ENCODE peak calls at places on chromosome 19, in ten cellular contexts. One of them, this sample, is unnamed.

GRCh38 chr19:1361601-1362384 is 21.9 kb upstream of the NDUFS7 start:
- DNase-seq in activated T-cell treated with anti-CD3 and anti-CD28 coated beads, Interleukin-2, amount 50 U/mL, for 48 hours: no peak
- DNase-seq in amygdala: no peak
- DNase-seq in stimulated activated CD4-positive, alpha-beta T cell treated with anti-CD3 and anti-CD28 coated beads, TNF-alpha, amount 100 ng/mL, for 4 hours: no peak
- DNase-seq in GOT3: no peak
- DNase-seq in KBM-7: no peak
- DNase-seq in SW480: peak; percentile 35
- DNase-seq in GM23248: peak; percentile 77
- DNase-seq in dermis microvascular lymphatic vessel endothelial cell: no peak
- DNase-seq in fibroblast of pulmonary artery: peak; percentile 81
- DNase-seq in this sample: no peak

GRCh38 chr19:30085394-30085793 is 143.4 kb downstream of the URI1 start:
- DNase-seq in activated T-cell treated with anti-CD3 and anti-CD28 coated beads, Interleukin-2, amount 50 U/mL, for 48 hours: no peak
- DNase-seq in amygdala: no peak
- DNase-seq in stimulated activated CD4-positive, alpha-beta T cell treated with anti-CD3 and anti-CD28 coated beads, TNF-alpha, amount 100 ng/mL, for 4 hours: no peak
- DNase-seq in GOT3: no peak
- DNase-seq in KBM-7: peak; percentile 17
- DNase-seq in SW480: peak; percentile 16
- DNase-seq in GM23248: no peak
- DNase-seq in dermis microvascular lymphatic vessel endothelial cell: no peak
- DNase-seq in fibroblast of pulmonary artery: no peak
- DNase-seq in this sample: no peak

GRCh38 chr19:34589730-34590129 is 87.2 kb downstream of the SCGB2B2 start:
- DNase-seq in activated T-cell treated with anti-CD3 and anti-CD28 coated beads, Interleukin-2, amount 50 U/mL, for 48 hours: no peak
- DNase-seq in amygdala: no peak
- DNase-seq in stimulated activated CD4-positive, alpha-beta T cell treated with anti-CD3 and anti-CD28 coated beads, TNF-alpha, amount 100 ng/mL, for 4 hours: no peak
- DNase-seq in GOT3: no peak
- DNase-seq in KBM-7: no peak
- DNase-seq in SW480: no peak
- DNase-seq in GM23248: no peak
- DNase-seq in dermis microvascular lymphatic vessel endothelial cell: no peak
- DNase-seq in fibroblast of pulmonary artery: no peak
- DNase-seq in this sample: no peak

GRCh38 chr19:18637644-18638630 is 1.1 kb downstream of the KLHL26 start:
- DNase-seq in activated T-cell treated with anti-CD3 and anti-CD28 coated beads, Interleukin-2, amount 50 U/mL, for 48 hours: no peak
- DNase-seq in amygdala: no peak
- DNase-seq in stimulated activated CD4-positive, alpha-beta T cell treated with anti-CD3 and anti-CD28 coated beads, TNF-alpha, amount 100 ng/mL, for 4 hours: no peak
- DNase-seq in GOT3: no peak
- DNase-seq in KBM-7: peak; percentile 28
- DNase-seq in SW480: peak; percentile 18
- DNase-seq in GM23248: no peak
- DNase-seq in dermis microvascular lymphatic vessel endothelial cell: no peak
- DNase-seq in fibroblast of pulmonary artery: no peak
- DNase-seq in this sample: no peak

GRCh38 chr19:44142014-44142523 is 715 bp downstream of the ZNF234 start:
- DNase-seq in activated T-cell treated with anti-CD3 and anti-CD28 coated beads, Interleukin-2, amount 50 U/mL, for 48 hours: no peak
- DNase-seq in amygdala: no peak
- DNase-seq in stimulated activated CD4-positive, alpha-beta T cell treated with anti-CD3 and anti-CD28 coated beads, TNF-alpha, amount 100 ng/mL, for 4 hours: no peak
- DNase-seq in GOT3: no peak
- DNase-seq in KBM-7: no peak
- DNase-seq in SW480: no peak
- DNase-seq in GM23248: peak; percentile 69
- DNase-seq in dermis microvascular lymphatic vessel endothelial cell: no peak
- DNase-seq in fibroblast of pulmonary artery: peak; percentile 43
- DNase-seq in this sample: no peak

GRCh38 chr19:47157455-47158321 is 27.1 kb downstream of the SAE1 start:
- DNase-seq in activated T-cell treated with anti-CD3 and anti-CD28 coated beads, Interleukin-2, amount 50 U/mL, for 48 hours: peak; percentile 35
- DNase-seq in amygdala: no peak
- DNase-seq in stimulated activated CD4-positive, alpha-beta T cell treated with anti-CD3 and anti-CD28 coated beads, TNF-alpha, amount 100 ng/mL, for 4 hours: no peak
- DNase-seq in GOT3: no peak
- DNase-seq in KBM-7: peak; percentile 79
- DNase-seq in SW480: no peak
- DNase-seq in GM23248: peak; percentile 68
- DNase-seq in dermis microvascular lymphatic vessel endothelial cell: peak; percentile 80
- DNase-seq in fibroblast of pulmonary artery: peak; percentile 86
- DNase-seq in this sample: no peak

GRCh38 chr19:4359627-4360000 is 16.3 kb downstream of the MPND start:
- DNase-seq in activated T-cell treated with anti-CD3 and anti-CD28 coated beads, Interleukin-2, amount 50 U/mL, for 48 hours: no peak
- DNase-seq in amygdala: no peak
- DNase-seq in stimulated activated CD4-positive, alpha-beta T cell treated with anti-CD3 and anti-CD28 coated beads, TNF-alpha, amount 100 ng/mL, for 4 hours: no peak
- DNase-seq in GOT3: no peak
- DNase-seq in KBM-7: no peak
- DNase-seq in SW480: no peak
- DNase-seq in GM23248: no peak
- DNase-seq in dermis microvascular lymphatic vessel endothelial cell: no peak
- DNase-seq in fibroblast of pulmonary artery: no peak
- DNase-seq in this sample: no peak

GRCh38 chr19:19552811-19553210 is 14.7 kb downstream of the CILP2 start:
- DNase-seq in activated T-cell treated with anti-CD3 and anti-CD28 coated beads, Interleukin-2, amount 50 U/mL, for 48 hours: peak; percentile 56
- DNase-seq in amygdala: no peak
- DNase-seq in stimulated activated CD4-positive, alpha-beta T cell treated with anti-CD3 and anti-CD28 coated beads, TNF-alpha, amount 100 ng/mL, for 4 hours: no peak
- DNase-seq in GOT3: no peak
- DNase-seq in KBM-7: no peak
- DNase-seq in SW480: no peak
- DNase-seq in GM23248: peak; percentile 55
- DNase-seq in dermis microvascular lymphatic vessel endothelial cell: no peak
- DNase-seq in fibroblast of pulmonary artery: peak; percentile 34
- DNase-seq in this sample: peak; percentile 87

GRCh38 chr19:41641879-41642485 is 15.1 kb upstream of the CEACAM4 start:
- DNase-seq in activated T-cell treated with anti-CD3 and anti-CD28 coated beads, Interleukin-2, amount 50 U/mL, for 48 hours: peak; percentile 78
- DNase-seq in amygdala: no peak
- DNase-seq in stimulated activated CD4-positive, alpha-beta T cell treated with anti-CD3 and anti-CD28 coated beads, TNF-alpha, amount 100 ng/mL, for 4 hours: peak; percentile 23
- DNase-seq in GOT3: no peak
- DNase-seq in KBM-7: peak; percentile 56
- DNase-seq in SW480: peak; percentile 59
- DNase-seq in GM23248: peak; percentile 57
- DNase-seq in dermis microvascular lymphatic vessel endothelial cell: peak; percentile 30
- DNase-seq in fibroblast of pulmonary artery: peak; percentile 60
- DNase-seq in this sample: peak; percentile 76

GRCh38 chr19:13110099-13110610 is 6.4 kb downstream of the TRMT1 start:
- DNase-seq in activated T-cell treated with anti-CD3 and anti-CD28 coated beads, Interleukin-2, amount 50 U/mL, for 48 hours: no peak
- DNase-seq in amygdala: no peak
- DNase-seq in stimulated activated CD4-positive, alpha-beta T cell treated with anti-CD3 and anti-CD28 coated beads, TNF-alpha, amount 100 ng/mL, for 4 hours: no peak
- DNase-seq in GOT3: no peak
- DNase-seq in KBM-7: no peak
- DNase-seq in SW480: no peak
- DNase-seq in GM23248: no peak
- DNase-seq in dermis microvascular lymphatic vessel endothelial cell: no peak
- DNase-seq in fibroblast of pulmonary artery: no peak
- DNase-seq in this sample: no peak

GRCh38 chr19:14002571-14003278 is 3.4 kb downstream of the RFX1 start:
- DNase-seq in activated T-cell treated with anti-CD3 and anti-CD28 coated beads, Interleukin-2, amount 50 U/mL, for 48 hours: peak; percentile 55
- DNase-seq in amygdala: no peak
- DNase-seq in stimulated activated CD4-positive, alpha-beta T cell treated with anti-CD3 and anti-CD28 coated beads, TNF-alpha, amount 100 ng/mL, for 4 hours: no peak
- DNase-seq in GOT3: no peak
- DNase-seq in KBM-7: no peak
- DNase-seq in SW480: no peak
- DNase-seq in GM23248: no peak
- DNase-seq in dermis microvascular lymphatic vessel endothelial cell: no peak
- DNase-seq in fibroblast of pulmonary artery: no peak
- DNase-seq in this sample: no peak

GRCh38 chr19:36246006-36246391 is 31.1 kb downstream of the ZNF146 start:
- DNase-seq in activated T-cell treated with anti-CD3 and anti-CD28 coated beads, Interleukin-2, amount 50 U/mL, for 48 hours: no peak
- DNase-seq in amygdala: no peak
- DNase-seq in stimulated activated CD4-positive, alpha-beta T cell treated with anti-CD3 and anti-CD28 coated beads, TNF-alpha, amount 100 ng/mL, for 4 hours: no peak
- DNase-seq in GOT3: no peak
- DNase-seq in KBM-7: no peak
- DNase-seq in SW480: no peak
- DNase-seq in GM23248: peak; percentile 33
- DNase-seq in dermis microvascular lymphatic vessel endothelial cell: no peak
- DNase-seq in fibroblast of pulmonary artery: peak; percentile 14
- DNase-seq in this sample: no peak

GRCh38 chr19:48321372-48321621 is 4.1 kb upstream of the EMP3 start:
- DNase-seq in activated T-cell treated with anti-CD3 and anti-CD28 coated beads, Interleukin-2, amount 50 U/mL, for 48 hours: peak; percentile 96
- DNase-seq in amygdala: peak; percentile 84
- DNase-seq in stimulated activated CD4-positive, alpha-beta T cell treated with anti-CD3 and anti-CD28 coated beads, TNF-alpha, amount 100 ng/mL, for 4 hours: peak; percentile 93
- DNase-seq in GOT3: no peak
- DNase-seq in KBM-7: peak; percentile 93
- DNase-seq in SW480: peak; percentile 97
- DNase-seq in GM23248: peak; percentile 94
- DNase-seq in dermis microvascular lymphatic vessel endothelial cell: peak; percentile 67
- DNase-seq in fibroblast of pulmonary artery: peak; percentile 93
- DNase-seq in this sample: peak; percentile 96

GRCh38 chr19:42421591-42422031 is 5.6 kb downstream of the LIPE start:
- DNase-seq in activated T-cell treated with anti-CD3 and anti-CD28 coated beads, Interleukin-2, amount 50 U/mL, for 48 hours: no peak
- DNase-seq in amygdala: no peak
- DNase-seq in stimulated activated CD4-positive, alpha-beta T cell treated with anti-CD3 and anti-CD28 coated beads, TNF-alpha, amount 100 ng/mL, for 4 hours: no peak
- DNase-seq in GOT3: no peak
- DNase-seq in KBM-7: no peak
- DNase-seq in SW480: no peak
- DNase-seq in GM23248: peak; percentile 48
- DNase-seq in dermis microvascular lymphatic vessel endothelial cell: no peak
- DNase-seq in fibroblast of pulmonary artery: no peak
- DNase-seq in this sample: no peak

GRCh38 chr19:53519431-53519830 is 18.5 kb upstream of the ZNF331 start:
- DNase-seq in activated T-cell treated with anti-CD3 and anti-CD28 coated beads, Interleukin-2, amount 50 U/mL, for 48 hours: no peak
- DNase-seq in amygdala: no peak
- DNase-seq in stimulated activated CD4-positive, alpha-beta T cell treated with anti-CD3 and anti-CD28 coated beads, TNF-alpha, amount 100 ng/mL, for 4 hours: no peak
- DNase-seq in GOT3: no peak
- DNase-seq in KBM-7: no peak
- DNase-seq in SW480: no peak
- DNase-seq in GM23248: peak; percentile 5
- DNase-seq in dermis microvascular lymphatic vessel endothelial cell: peak; percentile 87
- DNase-seq in fibroblast of pulmonary artery: no peak
- DNase-seq in this sample: no peak

GRCh38 chr19:4007836-4008539 is 452 bp downstream of the PIAS4 start:
- DNase-seq in activated T-cell treated with anti-CD3 and anti-CD28 coated beads, Interleukin-2, amount 50 U/mL, for 48 hours: peak; percentile 47
- DNase-seq in amygdala: no peak
- DNase-seq in stimulated activated CD4-positive, alpha-beta T cell treated with anti-CD3 and anti-CD28 coated beads, TNF-alpha, amount 100 ng/mL, for 4 hours: no peak
- DNase-seq in GOT3: no peak
- DNase-seq in KBM-7: peak; percentile 24
- DNase-seq in SW480: no peak
- DNase-seq in GM23248: peak; percentile 59
- DNase-seq in dermis microvascular lymphatic vessel endothelial cell: no peak
- DNase-seq in fibroblast of pulmonary artery: no peak
- DNase-seq in this sample: peak; percentile 71

GRCh38 chr19:46428278-46429141 is at the start of gene PNMA8C:
- DNase-seq in activated T-cell treated with anti-CD3 and anti-CD28 coated beads, Interleukin-2, amount 50 U/mL, for 48 hours: peak; percentile 64
- DNase-seq in amygdala: peak; percentile 85
- DNase-seq in stimulated activated CD4-positive, alpha-beta T cell treated with anti-CD3 and anti-CD28 coated beads, TNF-alpha, amount 100 ng/mL, for 4 hours: no peak
- DNase-seq in GOT3: no peak
- DNase-seq in KBM-7: peak; percentile 72
- DNase-seq in SW480: peak; percentile 67
- DNase-seq in GM23248: peak; percentile 78
- DNase-seq in dermis microvascular lymphatic vessel endothelial cell: no peak
- DNase-seq in fibroblast of pulmonary artery: peak; percentile 53
- DNase-seq in this sample: peak; percentile 90

GRCh38 chr19:50891253-50891625 is 18.0 kb downstream of the KLK2 start:
- DNase-seq in activated T-cell treated with anti-CD3 and anti-CD28 coated beads, Interleukin-2, amount 50 U/mL, for 48 hours: no peak
- DNase-seq in amygdala: no peak
- DNase-seq in stimulated activated CD4-positive, alpha-beta T cell treated with anti-CD3 and anti-CD28 coated beads, TNF-alpha, amount 100 ng/mL, for 4 hours: no peak
- DNase-seq in GOT3: no peak
- DNase-seq in KBM-7: no peak
- DNase-seq in SW480: no peak
- DNase-seq in GM23248: no peak
- DNase-seq in dermis microvascular lymphatic vessel endothelial cell: no peak
- DNase-seq in fibroblast of pulmonary artery: no peak
- DNase-seq in this sample: no peak

GRCh38 chr19:3071764-3072163 is 9.5 kb upstream of the TLE5 start:
- DNase-seq in activated T-cell treated with anti-CD3 and anti-CD28 coated beads, Interleukin-2, amount 50 U/mL, for 48 hours: no peak
- DNase-seq in amygdala: no peak
- DNase-seq in stimulated activated CD4-positive, alpha-beta T cell treated with anti-CD3 and anti-CD28 coated beads, TNF-alpha, amount 100 ng/mL, for 4 hours: no peak
- DNase-seq in GOT3: no peak
- DNase-seq in KBM-7: no peak
- DNase-seq in SW480: no peak
- DNase-seq in GM23248: no peak
- DNase-seq in dermis microvascular lymphatic vessel endothelial cell: no peak
- DNase-seq in fibroblast of pulmonary artery: no peak
- DNase-seq in this sample: no peak

GRCh38 chr19:45404557-45405434 is at the start of gene PPP1R13L:
- DNase-seq in activated T-cell treated with anti-CD3 and anti-CD28 coated beads, Interleukin-2, amount 50 U/mL, for 48 hours: peak; percentile 73
- DNase-seq in amygdala: no peak
- DNase-seq in stimulated activated CD4-positive, alpha-beta T cell treated with anti-CD3 and anti-CD28 coated beads, TNF-alpha, amount 100 ng/mL, for 4 hours: no peak
- DNase-seq in GOT3: no peak
- DNase-seq in KBM-7: no peak
- DNase-seq in SW480: peak; percentile 91
- DNase-seq in GM23248: no peak
- DNase-seq in dermis microvascular lymphatic vessel endothelial cell: peak; percentile 92
- DNase-seq in fibroblast of pulmonary artery: peak; percentile 85
- DNase-seq in this sample: no peak

GRCh38 chr19:33780746-33781145 is 15.9 kb upstream of the KCTD15 start:
- DNase-seq in activated T-cell treated with anti-CD3 and anti-CD28 coated beads, Interleukin-2, amount 50 U/mL, for 48 hours: no peak
- DNase-seq in amygdala: no peak
- DNase-seq in stimulated activated CD4-positive, alpha-beta T cell treated with anti-CD3 and anti-CD28 coated beads, TNF-alpha, amount 100 ng/mL, for 4 hours: no peak
- DNase-seq in GOT3: no peak
- DNase-seq in KBM-7: no peak
- DNase-seq in SW480: no peak
- DNase-seq in GM23248: peak; percentile 44
- DNase-seq in dermis microvascular lymphatic vessel endothelial cell: no peak
- DNase-seq in fibroblast of pulmonary artery: peak; percentile 11
- DNase-seq in this sample: peak; percentile 65

GRCh38 chr19:18833141-18833476 is 1.4 kb downstream of the UPF1 start:
- DNase-seq in activated T-cell treated with anti-CD3 and anti-CD28 coated beads, Interleukin-2, amount 50 U/mL, for 48 hours: no peak
- DNase-seq in amygdala: no peak
- DNase-seq in stimulated activated CD4-positive, alpha-beta T cell treated with anti-CD3 and anti-CD28 coated beads, TNF-alpha, amount 100 ng/mL, for 4 hours: no peak
- DNase-seq in GOT3: no peak
- DNase-seq in KBM-7: peak; percentile 10
- DNase-seq in SW480: no peak
- DNase-seq in GM23248: peak; percentile 51
- DNase-seq in dermis microvascular lymphatic vessel endothelial cell: no peak
- DNase-seq in fibroblast of pulmonary artery: no peak
- DNase-seq in this sample: no peak

GRCh38 chr19:8209111-8209964 is at the start of gene CERS4:
- DNase-seq in activated T-cell treated with anti-CD3 and anti-CD28 coated beads, Interleukin-2, amount 50 U/mL, for 48 hours: peak; percentile 83
- DNase-seq in amygdala: peak; percentile 64
- DNase-seq in stimulated activated CD4-positive, alpha-beta T cell treated with anti-CD3 and anti-CD28 coated beads, TNF-alpha, amount 100 ng/mL, for 4 hours: peak; percentile 81
- DNase-seq in GOT3: no peak
- DNase-seq in KBM-7: peak; percentile 51
- DNase-seq in SW480: no peak
- DNase-seq in GM23248: peak; percentile 32
- DNase-seq in dermis microvascular lymphatic vessel endothelial cell: no peak
- DNase-seq in fibroblast of pulmonary artery: peak; percentile 65
- DNase-seq in this sample: peak; percentile 80

GRCh38 chr19:10289167-10289835 is 451 bp upstream of the ICAM5 start:
- DNase-seq in activated T-cell treated with anti-CD3 and anti-CD28 coated beads, Interleukin-2, amount 50 U/mL, for 48 hours: peak; percentile 80
- DNase-seq in amygdala: no peak
- DNase-seq in stimulated activated CD4-positive, alpha-beta T cell treated with anti-CD3 and anti-CD28 coated beads, TNF-alpha, amount 100 ng/mL, for 4 hours: peak; percentile 50
- DNase-seq in GOT3: no peak
- DNase-seq in KBM-7: peak; percentile 94
- DNase-seq in SW480: peak; percentile 89
- DNase-seq in GM23248: peak; percentile 93
- DNase-seq in dermis microvascular lymphatic vessel endothelial cell: no peak
- DNase-seq in fibroblast of pulmonary artery: peak; percentile 47
- DNase-seq in this sample: peak; percentile 46

GRCh38 chr19:44635581-44636438 is 7.9 kb upstream of the PVR start:
- DNase-seq in activated T-cell treated with anti-CD3 and anti-CD28 coated beads, Interleukin-2, amount 50 U/mL, for 48 hours: no peak
- DNase-seq in amygdala: no peak
- DNase-seq in stimulated activated CD4-positive, alpha-beta T cell treated with anti-CD3 and anti-CD28 coated beads, TNF-alpha, amount 100 ng/mL, for 4 hours: no peak
- DNase-seq in GOT3: no peak
- DNase-seq in KBM-7: peak; percentile 84
- DNase-seq in SW480: no peak
- DNase-seq in GM23248: peak; percentile 68
- DNase-seq in dermis microvascular lymphatic vessel endothelial cell: no peak
- DNase-seq in fibroblast of pulmonary artery: peak; percentile 44
- DNase-seq in this sample: no peak

GRCh38 chr19:35629332-35629633 is 447 bp downstream of the RBM42 start:
- DNase-seq in activated T-cell treated with anti-CD3 and anti-CD28 coated beads, Interleukin-2, amount 50 U/mL, for 48 hours: no peak
- DNase-seq in amygdala: no peak
- DNase-seq in stimulated activated CD4-positive, alpha-beta T cell treated with anti-CD3 and anti-CD28 coated beads, TNF-alpha, amount 100 ng/mL, for 4 hours: no peak
- DNase-seq in GOT3: no peak
- DNase-seq in KBM-7: no peak
- DNase-seq in SW480: no peak
- DNase-seq in GM23248: no peak
- DNase-seq in dermis microvascular lymphatic vessel endothelial cell: no peak
- DNase-seq in fibroblast of pulmonary artery: no peak
- DNase-seq in this sample: no peak

GRCh38 chr19:1247747-1248453 is 483 bp upstream of the MIDN start:
- DNase-seq in activated T-cell treated with anti-CD3 and anti-CD28 coated beads, Interleukin-2, amount 50 U/mL, for 48 hours: peak; percentile 82
- DNase-seq in amygdala: no peak
- DNase-seq in stimulated activated CD4-positive, alpha-beta T cell treated with anti-CD3 and anti-CD28 coated beads, TNF-alpha, amount 100 ng/mL, for 4 hours: peak; percentile 52
- DNase-seq in GOT3: no peak
- DNase-seq in KBM-7: no peak
- DNase-seq in SW480: peak; percentile 69
- DNase-seq in GM23248: peak; percentile 87
- DNase-seq in dermis microvascular lymphatic vessel endothelial cell: peak; percentile 82
- DNase-seq in fibroblast of pulmonary artery: peak; percentile 64
- DNase-seq in this sample: peak; percentile 65

GRCh38 chr19:35712910-35713845 is 4.6 kb upstream of the KMT2B start:
- DNase-seq in activated T-cell treated with anti-CD3 and anti-CD28 coated beads, Interleukin-2, amount 50 U/mL, for 48 hours: peak; percentile 91
- DNase-seq in amygdala: no peak
- DNase-seq in stimulated activated CD4-positive, alpha-beta T cell treated with anti-CD3 and anti-CD28 coated beads, TNF-alpha, amount 100 ng/mL, for 4 hours: peak; percentile 44
- DNase-seq in GOT3: no peak
- DNase-seq in KBM-7: no peak
- DNase-seq in SW480: no peak
- DNase-seq in GM23248: no peak
- DNase-seq in dermis microvascular lymphatic vessel endothelial cell: no peak
- DNase-seq in fibroblast of pulmonary artery: no peak
- DNase-seq in this sample: no peak